ENCODE peak calls at places on chromosomes 12 and 14, in eight cellular contexts. M, B, I, T, C, G, R and W are unnamed samples.
A peak's percentile ranks its signal among the peaks of the same experiment; 100 is the strongest.

GRCh38 chr14:50796391-50796790 is 34.6 kb downstream of the NIN start:
- DNase-seq in I (no peak), M (no peak), C (no peak), R (no peak), B (no peak), T (no peak), G (no peak), W (no peak)

GRCh38 chr12:101696477-101697196 is 803 bp upstream of the CHPT1 start:
- DNase-seq in M (no peak), B (peak; percentile 34), T (no peak), I (no peak), G (no peak), R (no peak), C (no peak), W (peak; percentile 86)

GRCh38 chr12:90407841-90408240 is 547.1 kb downstream of the CCER1 start:
- DNase-seq in C (no peak), M (no peak), T (peak; percentile 18), B (no peak), R (no peak), G (no peak), I (no peak), W (no peak)

GRCh38 chr12:102511575-102511974 is 31.2 kb upstream of the IGF1 start:
- DNase-seq in B (peak; percentile 38), G (no peak), T (no peak), R (no peak), I (no peak), M (no peak), C (no peak), W (peak; percentile 68)

GRCh38 chr12:42450248-42450647 is 124.3 kb downstream of the PPHLN1 start:
- DNase-seq in I (no peak), M (no peak), B (no peak), C (no peak), G (no peak), R (no peak), T (no peak), W (no peak)

GRCh38 chr14:61661471-61661988 is 33.8 kb upstream of the HIF1A start:
- DNase-seq in C (no peak), T (no peak), I (no peak), R (peak; percentile 49), B (no peak), G (peak; percentile 79), M (no peak), W (no peak)

GRCh38 chr12:78421011-78421410 is 443.6 kb upstream of the SYT1 start:
- DNase-seq in T (no peak), C (no peak), I (no peak), R (peak; percentile 18), M (no peak), G (peak; percentile 48), B (no peak), W (no peak)

GRCh38 chr12:6426882-6427671 is 17.7 kb upstream of the CD27 start:
- DNase-seq in G (no peak), B (no peak), T (no peak), R (no peak), I (no peak), M (peak; percentile 82), C (no peak), W (peak; percentile 37)